ENCODE peak calls at places on chromosomes 13 and 19, in five cellular contexts. Z is HepG2, D is NT2/D1, Y is H1, K is GM12878. T is an unnamed sample.

GRCh38 chr19:47122359-47123335 is 8.0 kb upstream of the SAE1 start:
- DNase-seq in D (no peak), Y (no peak), Z (peak), K (no peak), T (no peak)

GRCh38 chr19:372306-372890 is 27.8 kb upstream of the MIER2 start:
- DNase-seq in D (no peak), Y (no peak), K (no peak), Z (no peak), T (no peak)

GRCh38 chr19:4187313-4188122 is 5.0 kb downstream of the ANKRD24 start:
- DNase-seq in D (no peak), Y (no peak), Z (no peak), K (no peak), T (no peak)

GRCh38 chr19:3995619-3996018 is 10.4 kb upstream of the EEF2 start:
- DNase-seq in Z (peak), Y (no peak), K (no peak), D (no peak), T (no peak)

GRCh38 chr19:32458500-32459123 is 53.0 kb downstream of the DPY19L3 start:
- DNase-seq in D (no peak), Y (no peak), K (peak), Z (no peak), T (no peak)

GRCh38 chr19:51366999-51367564 is 894 bp upstream of the ETFB start:
- DNase-seq in D (no peak), Z (no peak), Y (no peak), K (no peak), T (no peak)

GRCh38 chr19:38930776-38931761 is at the start of gene MRPS12:
- DNase-seq in K (peak), Z (peak), D (peak), Y (peak), T (peak)

GRCh38 chr13:51154029-51154555 is 43.0 kb upstream of the C13orf42 start:
- DNase-seq in D (no peak), Z (no peak), K (no peak), Y (no peak), T (no peak)

GRCh38 chr13:47117268-47117667 is 220.4 kb upstream of the HTR2A start:
- DNase-seq in Y (no peak), Z (no peak), D (no peak), K (no peak), T (no peak)

GRCh38 chr13:33497146-33497845 is 211.7 kb upstream of the STARD13 start:
- DNase-seq in K (no peak), Y (no peak), Z (no peak), D (no peak), T (no peak)

GRCh38 chr13:67076378-67076777 is 153.8 kb downstream of the PCDH9 start:
- DNase-seq in Y (no peak), K (no peak), D (no peak), Z (no peak), T (no peak)

GRCh38 chr13:88926890-88927502 is 1255.8 kb downstream of the SLITRK5 start:
- DNase-seq in K (no peak), D (no peak), Y (no peak), Z (no peak), T (no peak)

GRCh38 chr19:4474504-4475136 is 2.5 kb downstream of the HDGFL2 start:
- DNase-seq in D (peak), Y (peak), Z (no peak), K (no peak), T (peak)

GRCh38 chr13:66765559-66765958 is 464.6 kb downstream of the PCDH9 start:
- DNase-seq in K (no peak), Z (no peak), D (no peak), Y (no peak), T (no peak)

GRCh38 chr13:100658363-100658762 is 16.2 kb downstream of the TMTC4 start:
- DNase-seq in K (no peak), Y (no peak), Z (no peak), D (no peak), T (no peak)

GRCh38 chr13:77693449-77693940 is 4.0 kb upstream of the SLAIN1 start:
- DNase-seq in Y (no peak), K (no peak), Z (no peak), D (no peak), T (no peak)

GRCh38 chr13:42272115-42272756 is at the start of gene AKAP11:
- DNase-seq in D (peak), Z (peak), Y (no peak), K (no peak), T (peak)

GRCh38 chr13:25971499-25972145 is 80.2 kb downstream of the SHISA2 start:
- DNase-seq in Z (no peak), K (no peak), Y (no peak), D (no peak), T (no peak)

GRCh38 chr13:34340534-34340933 is 522.6 kb downstream of the RFC3 start:
- DNase-seq in Y (no peak), Z (no peak), K (no peak), D (no peak), T (no peak)

GRCh38 chr13:30079501-30079900 is 227.8 kb downstream of the KATNAL1 start:
- DNase-seq in K (no peak), Y (no peak), Z (no peak), D (no peak), T (no peak)

GRCh38 chr13:39105110-39105509 is 66.9 kb downstream of the NHLRC3 start:
- DNase-seq in K (no peak), Z (no peak), Y (no peak), D (no peak), T (no peak)

GRCh38 chr13:46232281-46232680 is 20.6 kb downstream of the LRRC63 start:
- DNase-seq in Z (no peak), Y (no peak), D (no peak), K (no peak), T (no peak)

GRCh38 chr13:46607768-46608553 is 55.0 kb downstream of the LRCH1 start:
- DNase-seq in Z (peak), Y (no peak), D (no peak), K (no peak), T (no peak)

GRCh38 chr13:59970847-59971246 is 192.9 kb downstream of the DIAPH3 start:
- DNase-seq in Y (peak), D (peak), Z (no peak), K (no peak), T (no peak)

GRCh38 chr19:30228726-30229523 is 143.3 kb upstream of the ZNF536 start:
- DNase-seq in K (no peak), D (no peak), Z (no peak), Y (no peak), T (no peak)

GRCh38 chr19:30227661-30228112 is 144.5 kb upstream of the ZNF536 start:
- DNase-seq in Z (peak), K (no peak), D (peak), Y (no peak), T (peak)

GRCh38 chr19:30228113-30228725 is 144.0 kb upstream of the ZNF536 start:
- DNase-seq in Y (no peak), D (no peak), Z (no peak), K (no peak), T (peak)

GRCh38 chr19:30231408-30232318 is 140.5 kb upstream of the ZNF536 start:
- DNase-seq in Z (no peak), D (no peak), Y (no peak), K (no peak), T (no peak)

GRCh38 chr19:30229524-30230174 is 142.5 kb upstream of the ZNF536 start:
- DNase-seq in K (no peak), D (no peak), Y (no peak), Z (no peak), T (peak)
- TF ChIP-seq SUZ12 in K (no peak), D (no peak), Y (no peak), Z (no peak), T (no peak)

DNA sequence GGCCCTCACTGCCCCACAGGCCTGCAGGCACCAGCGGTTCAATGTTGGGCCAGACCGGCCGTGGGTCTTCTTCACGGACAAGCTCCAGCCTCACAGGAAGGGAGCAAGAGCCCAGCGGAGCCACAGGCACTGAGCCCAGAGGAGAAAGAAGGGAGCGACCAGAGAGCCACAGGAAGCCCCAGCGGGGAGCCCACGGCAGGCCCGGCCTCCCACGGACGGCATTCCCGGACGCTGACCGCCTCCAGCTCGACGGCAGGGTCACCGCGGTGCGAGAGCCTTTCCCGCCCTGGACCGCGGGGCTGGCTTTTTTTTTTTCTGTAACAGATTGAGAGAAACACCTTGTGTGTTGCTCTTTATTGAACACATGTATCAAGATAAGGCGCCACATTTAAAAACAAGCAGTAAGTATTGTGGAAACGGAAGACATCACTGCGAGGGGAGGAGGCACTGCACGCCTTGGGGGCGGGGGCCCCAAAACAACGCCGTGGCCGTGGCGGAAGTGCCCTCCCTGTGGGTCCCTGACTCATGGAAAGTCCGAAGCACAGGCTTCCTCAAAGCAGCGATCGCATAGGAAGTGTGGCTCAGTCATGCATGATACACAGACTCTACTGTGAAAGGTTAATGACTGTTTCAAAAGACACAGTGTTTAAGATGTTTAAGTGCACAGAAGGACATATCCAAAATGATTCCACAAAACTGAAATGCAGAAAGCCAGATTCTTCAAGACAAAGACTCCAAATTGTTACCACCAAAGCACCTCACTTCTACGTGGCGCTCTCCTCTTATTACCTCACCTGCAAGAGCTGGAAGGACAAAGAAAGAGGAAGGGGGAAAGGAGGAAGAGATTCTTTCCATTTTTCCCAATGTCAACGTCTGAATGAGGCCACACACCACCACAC is 3.5 kb downstream of the RASA3 start:
- DNase-seq in Z (no peak), D (no peak), K (peak), Y (no peak), T (no peak)
- TF ChIP-seq SUZ12 in Z (no peak), D (no peak), K (no peak), Y (no peak), T (no peak)

GRCh38 chr13:79869326-79869725 is 388.4 kb downstream of the NDFIP2 start:
- DNase-seq in Y (no peak), K (no peak), D (no peak), Z (peak), T (no peak)
- TF ChIP-seq SUZ12 in Y (no peak), K (no peak), D (no peak), Z (no peak), T (no peak)

DNA sequence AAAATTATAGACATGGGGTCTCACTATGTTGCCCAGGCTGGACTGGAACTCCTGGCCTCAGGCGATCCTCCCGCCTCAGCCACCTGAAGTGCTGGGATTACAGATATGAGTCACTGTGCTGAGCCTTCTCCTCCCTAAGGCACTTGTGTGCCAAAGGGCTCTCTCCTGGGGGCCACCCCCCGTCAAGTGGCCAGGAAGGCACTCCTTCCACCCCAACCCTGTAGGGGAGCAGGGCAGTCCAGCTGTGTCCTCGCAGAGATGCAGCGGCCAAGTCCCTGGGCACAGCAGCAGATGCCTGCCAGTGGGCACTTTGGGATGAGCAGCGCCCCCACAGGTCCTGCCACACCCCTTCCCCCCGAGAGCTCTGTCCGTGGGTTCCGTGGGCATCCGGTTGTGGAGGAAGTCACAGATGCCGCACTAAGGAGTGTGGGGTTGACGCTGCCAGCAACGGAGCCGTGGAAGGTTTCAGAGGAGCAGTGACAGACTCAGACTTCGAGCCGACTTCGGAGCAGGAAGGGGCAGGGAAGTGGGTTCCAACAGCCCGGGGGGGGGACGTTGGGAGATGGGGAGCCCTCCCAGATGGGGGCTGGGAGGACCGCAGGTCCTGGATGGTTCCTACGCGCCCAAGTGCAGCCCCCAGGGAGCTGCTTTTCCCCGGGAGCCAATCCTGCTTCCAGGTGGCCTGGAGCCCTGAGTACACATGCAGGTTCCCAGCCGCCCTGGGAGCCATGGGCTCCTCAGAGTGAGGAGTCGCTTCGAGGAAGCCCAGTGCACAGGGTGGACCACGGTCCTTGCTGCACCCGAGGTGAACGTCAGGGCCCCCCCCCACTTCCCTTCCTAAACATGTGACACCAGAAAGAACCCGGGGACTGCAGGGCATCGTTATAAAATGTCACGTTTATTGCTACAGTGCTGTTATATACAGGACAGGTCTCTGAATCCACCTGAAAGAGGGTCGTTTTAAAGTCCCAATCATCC is 3.4 kb upstream of the UQCR11 start:
- DNase-seq in D (no peak), Z (no peak), K (no peak), Y (no peak), T (no peak)
- TF ChIP-seq SUZ12 in D (no peak), Z (no peak), K (no peak), Y (no peak), T (no peak)

GRCh38 chr13:106155411-106155810 is 380.1 kb downstream of the EFNB2 start:
- DNase-seq in K (no peak), D (no peak), Y (no peak), Z (no peak), T (no peak)
- TF ChIP-seq SUZ12 in K (no peak), D (no peak), Y (no peak), Z (no peak), T (no peak)

GRCh38 chr19:7318176-7318575 is 24.0 kb upstream of the INSR start:
- DNase-seq in Y (no peak), D (no peak), K (no peak), Z (no peak), T (no peak)
- TF ChIP-seq SUZ12 in Y (no peak), D (no peak), K (no peak), Z (no peak), T (no peak)